ENCODE peak calls at places on chromosomes 3 and 15, in four cellular contexts. G is K562, U is HL-60, I is GM12878. R is an unnamed sample.

GRCh38 chr15:48411971-48412591 is 80.9 kb downstream of the DUT start:
- DNase-seq in G (no peak), U (no peak), I (no peak), R (no peak)

GRCh38 chr15:40575113-40575512 is 6.0 kb downstream of the RPUSD2 start:
- DNase-seq in G (no peak), U (no peak), I (no peak), R (no peak)

GRCh38 chr3:139238281-139239030 is 105.4 kb upstream of the MRPS22 start:
- DNase-seq in G (no peak), U (no peak), I (no peak), R (no peak)

GRCh38 chr3:185989511-185989910 is 51.7 kb upstream of the TRA2B start:
- DNase-seq in G (no peak), U (no peak), I (no peak), R (no peak)

GRCh38 chr3:10164546-10165393 is at the start of gene IRAK2:
- DNase-seq in G (peak; percentile 92), U (peak; percentile 39), I (no peak), R (peak; percentile 83)

GRCh38 chr3:101042996-101043686 is 49.9 kb upstream of the ABI3BP start:
- DNase-seq in G (no peak), U (no peak), I (no peak), R (no peak)

GRCh38 chr3:158127250-158128219 is 17.6 kb downstream of the RSRC1 start:
- DNase-seq in G (no peak), U (no peak), I (no peak), R (no peak)

GRCh38 chr3:85790445-85791030 is 831.7 kb downstream of the CADM2 start:
- DNase-seq in G (no peak), U (no peak), I (no peak), R (no peak)

GRCh38 chr3:160676547-160677303 is at the start of gene ARL14:
- DNase-seq in G (no peak), U (no peak), I (no peak), R (no peak)

GRCh38 chr3:45560270-45561020 is 34.1 kb upstream of the LIMD1 start:
- DNase-seq in G (no peak), U (peak; percentile 24), I (no peak), R (no peak)

GRCh38 chr3:161070980-161071663 is 34.0 kb downstream of the B3GALNT1 start:
- DNase-seq in G (no peak), U (no peak), I (no peak), R (no peak)

GRCh38 chr15:42788725-42789124 is 51.8 kb upstream of the CDAN1 start:
- DNase-seq in G (no peak), U (no peak), I (no peak), R (no peak)

GRCh38 chr3:25428003-25428861 is at the start of gene RARB:
- DNase-seq in G (peak; percentile 51), U (peak; percentile 69), I (no peak), R (no peak)

GRCh38 chr15:68154923-68155559 is 50.1 kb downstream of the CALML4 start:
- DNase-seq in G (peak; percentile 24), U (peak; percentile 36), I (no peak), R (no peak)

GRCh38 chr3:40137586-40138295 is 171.8 kb upstream of the EIF1B start:
- DNase-seq in G (no peak), U (no peak), I (no peak), R (no peak)

GRCh38 chr3:169390310-169390731 is 273.2 kb downstream of the MECOM start:
- DNase-seq in G (no peak), U (no peak), I (peak; percentile 1), R (no peak)

GRCh38 chr3:58564456-58565160 is 12.6 kb downstream of the FAM107A start:
- DNase-seq in G (no peak), U (no peak), I (no peak), R (no peak)

GRCh38 chr15:81275711-81276417 is 48.1 kb downstream of the STARD5 start:
- DNase-seq in G (no peak), U (no peak), I (no peak), R (no peak)

GRCh38 chr3:135929670-135930069 is 35.9 kb upstream of the PPP2R3A start:
- DNase-seq in G (no peak), U (no peak), I (no peak), R (no peak)

GRCh38 chr15:41151451-41152005 is 35.4 kb upstream of the INO80 start:
- DNase-seq in G (no peak), U (no peak), I (no peak), R (no peak)

GRCh38 chr3:41580274-41580959 is 381.1 kb downstream of the CTNNB1 start:
- DNase-seq in G (no peak), U (no peak), I (no peak), R (peak; percentile 19)

GRCh38 chr3:56758539-56758981 is 43.2 kb downstream of the ARHGEF3 start:
- DNase-seq in G (no peak), U (peak; percentile 11), I (peak; percentile 87), R (peak; percentile 42)

GRCh38 chr15:101411085-101411484 is 78.4 kb downstream of the PCSK6 start:
- DNase-seq in G (no peak), U (no peak), I (no peak), R (no peak)

GRCh38 chr3:194384569-194385001 is 14.5 kb downstream of the GP5 start:
- DNase-seq in G (no peak), U (no peak), I (no peak), R (no peak)

GRCh38 chr3:12553921-12554391 is 2.9 kb upstream of the MKRN2 start:
- DNase-seq in G (no peak), U (peak; percentile 23), I (no peak), R (no peak)

GRCh38 chr3:14450922-14451606 is 48.7 kb downstream of the SLC6A6 start:
- DNase-seq in G (no peak), U (no peak), I (no peak), R (no peak)

GRCh38 chr3:50448752-50449539 is 54.5 kb downstream of the CACNA2D2 start:
- DNase-seq in G (no peak), U (no peak), I (no peak), R (no peak)

GRCh38 chr3:141152801-141153678 is 78.6 kb upstream of the PXYLP1 start:
- DNase-seq in G (no peak), U (no peak), I (no peak), R (no peak)

GRCh38 chr3:188557230-188557629 is 403.3 kb downstream of the LPP start:
- DNase-seq in G (no peak), U (no peak), I (no peak), R (no peak)

GRCh38 chr3:188558343-188559068 is 404.5 kb downstream of the LPP start:
- DNase-seq in G (no peak), U (peak; percentile 14), I (no peak), R (no peak)

GRCh38 chr3:188559069-188559410 is 405.1 kb downstream of the LPP start:
- DNase-seq in G (no peak), U (no peak), I (no peak), R (no peak)

GRCh38 chr3:188554404-188554803 is 400.4 kb downstream of the LPP start:
- DNase-seq in G (no peak), U (no peak), I (no peak), R (no peak)

DNA sequence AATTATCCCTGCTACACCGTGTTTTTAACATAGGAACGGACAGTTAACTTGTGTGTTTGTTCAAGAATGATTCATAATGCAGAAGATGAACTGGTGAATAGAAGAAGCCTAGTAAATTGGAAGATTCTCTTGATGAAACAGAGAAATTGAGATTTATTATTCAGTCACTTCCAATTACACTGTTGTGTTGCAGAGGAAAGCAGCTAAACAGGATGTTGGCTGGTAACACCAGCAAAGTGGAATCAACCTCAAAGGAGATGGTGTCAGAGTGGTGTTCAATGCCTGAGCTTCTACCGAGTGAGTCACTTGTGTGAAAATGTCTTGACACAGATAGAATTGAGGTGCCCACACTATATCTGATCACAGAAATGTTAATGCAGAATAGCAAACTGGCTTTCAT is 399.6 kb downstream of the LPP start:
- DNase-seq in G (no peak), U (no peak), I (no peak), R (no peak)
- TF ChIP-seq SPI1 in G (no peak), U (no peak), I (no peak), R (no peak)

DNA sequence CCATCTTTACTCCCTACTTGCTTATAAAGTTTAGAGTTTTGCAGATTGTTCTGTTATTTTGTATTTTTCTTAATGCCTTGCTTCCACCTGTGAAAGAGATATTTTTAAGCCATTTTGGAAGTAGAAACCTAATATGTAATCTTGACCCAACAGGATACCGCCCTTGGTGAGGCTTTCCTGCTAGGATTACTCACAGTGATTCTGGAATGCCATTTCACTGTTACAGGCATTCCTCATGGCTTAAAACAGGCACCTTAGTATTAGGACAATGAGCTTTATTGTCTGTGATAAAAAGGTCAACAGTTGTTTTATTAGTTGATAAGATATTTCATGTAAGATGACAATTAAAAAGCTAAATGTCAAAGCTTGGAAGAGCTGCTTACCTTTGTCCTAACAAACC is 58.2 kb downstream of the PHLDB2 start:
- DNase-seq in G (no peak), U (no peak), I (no peak), R (no peak)
- TF ChIP-seq SPI1 in G (no peak), U (no peak), I (no peak), R (no peak)

DNA sequence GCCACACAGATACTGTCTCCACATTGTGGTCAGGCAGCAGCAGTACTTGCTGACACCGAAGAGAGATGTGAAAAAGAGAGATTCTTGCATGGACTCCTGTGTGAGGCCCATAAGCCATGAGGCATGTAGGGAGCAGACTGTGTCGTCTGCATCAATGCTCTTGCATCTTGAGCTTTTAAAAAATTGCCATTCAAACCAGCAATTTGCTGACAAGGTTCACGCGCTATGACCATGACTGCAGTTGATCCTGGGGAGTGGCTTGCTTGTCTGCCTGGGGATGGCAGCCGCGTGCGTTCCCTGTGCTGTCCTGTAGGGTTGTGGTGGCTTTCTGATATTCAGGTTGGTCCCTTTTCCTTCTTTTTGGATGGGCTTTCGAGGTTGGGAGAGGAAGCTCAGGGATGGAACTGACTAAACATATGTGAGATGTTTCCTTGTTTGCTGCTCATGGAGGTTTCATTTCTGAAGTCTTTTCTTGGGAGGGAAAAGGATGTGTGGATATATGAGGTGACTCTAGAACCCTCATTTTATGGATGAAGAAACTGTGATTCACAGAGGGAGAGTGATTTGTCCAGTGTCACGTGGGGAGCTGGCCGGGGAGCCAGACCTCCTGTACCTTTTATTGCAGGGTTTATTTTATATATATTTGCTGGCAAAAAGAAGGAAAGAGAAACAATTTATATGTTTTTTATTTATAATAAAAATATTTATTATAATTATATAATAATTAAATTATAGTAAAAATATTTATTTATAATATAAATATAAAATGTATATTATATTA is 48.6 kb downstream of the LPP start:
- DNase-seq in G (peak; percentile 12), U (no peak), I (no peak), R (no peak)
- TF ChIP-seq SPI1 in G (no peak), U (no peak), I (no peak), R (no peak)

DNA sequence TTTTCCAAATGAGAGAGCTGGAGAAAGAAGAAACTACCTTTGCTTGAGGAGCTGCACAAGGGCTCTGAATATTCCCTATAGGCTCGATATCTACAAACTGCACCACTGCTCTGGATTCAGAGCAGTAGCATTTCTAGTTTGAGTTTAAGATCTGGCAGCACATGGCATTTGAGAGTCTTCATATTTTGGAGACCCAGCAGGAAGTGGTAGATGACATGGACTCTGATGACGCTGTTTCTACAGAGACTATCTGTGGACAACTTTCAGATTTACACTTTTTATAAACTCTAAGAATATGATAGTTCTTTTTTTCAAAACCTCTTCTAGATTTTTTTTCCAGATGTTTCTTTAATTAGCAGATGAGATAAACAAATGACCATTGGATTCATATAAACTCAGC is 35.8 kb downstream of the ARMC8 start:
- DNase-seq in G (no peak), U (no peak), I (no peak), R (no peak)
- TF ChIP-seq SPI1 in G (no peak), U (no peak), I (no peak), R (no peak)